ENCODE peak calls at places on chromosomes 11 and 22, in eight cellular contexts. G is lower leg skin; H is tibial nerve; J is A549; A is CD8-positive, alpha-beta T cell; N is GM12878; R is ovary; F is HCT116. V is an unnamed sample.

GRCh38 chr11:100778386-100778785 is 91.3 kb downstream of the ARHGAP42 start:
- DNase-seq in G (no peak), H (no peak), J (no peak), A (no peak), N (no peak), R (no peak), F (no peak), V (no peak)

GRCh38 chr11:66142370-66143263 is 72.5 kb downstream of the PACS1 start:
- DNase-seq in G (no peak), H (no peak), J (peak), A (no peak), N (no peak), R (no peak), F (peak), V (no peak)

GRCh38 chr22:50581950-50582561 is 593 bp downstream of the CHKB start:
- DNase-seq in G (no peak), H (no peak), J (no peak), A (no peak), N (no peak), R (no peak), F (no peak), V (no peak)

GRCh38 chr22:45084400-45084920 is 74.7 kb upstream of the PHF21B start:
- DNase-seq in G (no peak), H (no peak), J (no peak), A (no peak), N (no peak), R (no peak), F (no peak), V (no peak)

GRCh38 chr11:117143390-117143789 is 697 bp upstream of the PAFAH1B2 start:
- DNase-seq in G (peak), H (no peak), J (peak), A (no peak), N (no peak), R (peak), F (no peak), V (no peak)

GRCh38 chr22:22880645-22881044 is 7.0 kb upstream of the IGLL5 start:
- DNase-seq in G (no peak), H (no peak), J (no peak), A (peak), N (no peak), R (no peak), F (no peak), V (no peak)

GRCh38 chr22:50192056-50192824 is 6.5 kb downstream of the TRABD start:
- DNase-seq in G (no peak), H (no peak), J (no peak), A (no peak), N (no peak), R (no peak), F (no peak), V (no peak)

GRCh38 chr11:33018840-33019239 is 3.2 kb downstream of the DEPDC7 start:
- DNase-seq in G (no peak), H (no peak), J (no peak), A (no peak), N (no peak), R (no peak), F (no peak), V (no peak)

GRCh38 chr11:83007909-83008580 is 63.7 kb downstream of the RAB30 start:
- DNase-seq in G (no peak), H (no peak), J (no peak), A (no peak), N (no peak), R (peak), F (no peak), V (peak)

GRCh38 chr11:130761560-130762220 is 154.6 kb downstream of the SNX19 start:
- DNase-seq in G (no peak), H (no peak), J (no peak), A (no peak), N (no peak), R (no peak), F (no peak), V (no peak)

GRCh38 chr11:64969209-64969608 is 2.7 kb downstream of the MAJIN start:
- DNase-seq in G (no peak), H (no peak), J (peak), A (no peak), N (no peak), R (no peak), F (no peak), V (no peak)

GRCh38 chr11:88695701-88696414 is 358.3 kb upstream of the CTSC start:
- DNase-seq in G (no peak), H (no peak), J (no peak), A (no peak), N (no peak), R (no peak), F (no peak), V (no peak)

GRCh38 chr11:119432484-119433368 is 9.8 kb upstream of the THY1 start:
- DNase-seq in G (no peak), H (no peak), J (no peak), A (no peak), N (no peak), R (no peak), F (no peak), V (no peak)

GRCh38 chr11:33334627-33335026 is 77.4 kb downstream of the HIPK3 start:
- DNase-seq in G (no peak), H (no peak), J (no peak), A (no peak), N (no peak), R (no peak), F (no peak), V (no peak)

DNA sequence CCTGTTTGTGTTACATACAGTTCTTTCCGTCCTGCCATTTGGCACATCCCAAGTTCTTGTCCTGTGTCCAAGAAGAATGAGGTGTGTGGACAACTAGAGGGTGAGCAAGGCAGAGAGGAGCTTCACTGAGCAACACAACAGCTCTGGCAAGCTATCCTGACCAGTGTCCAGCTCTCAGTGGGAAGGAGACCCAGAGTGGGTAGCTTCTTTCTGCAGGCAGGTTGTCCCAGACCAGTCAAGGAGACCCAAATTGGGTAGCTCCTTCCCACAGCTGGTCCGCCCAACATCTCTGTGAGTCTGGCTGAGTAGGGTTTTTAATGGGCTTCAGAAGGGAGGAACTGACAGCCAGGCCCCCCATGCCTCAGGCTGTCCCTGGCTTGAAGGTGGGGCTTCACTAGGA is 35.2 kb upstream of the EXPH5 start:
- DNase-seq in G (no peak), H (no peak), J (no peak), A (no peak), N (no peak), R (no peak), F (no peak), V (no peak)
- TF ChIP-seq CTCF in G (no peak), H (no peak), J (no peak), A (no peak), N (no peak), R (no peak), F (no peak), V (no peak)

DNA sequence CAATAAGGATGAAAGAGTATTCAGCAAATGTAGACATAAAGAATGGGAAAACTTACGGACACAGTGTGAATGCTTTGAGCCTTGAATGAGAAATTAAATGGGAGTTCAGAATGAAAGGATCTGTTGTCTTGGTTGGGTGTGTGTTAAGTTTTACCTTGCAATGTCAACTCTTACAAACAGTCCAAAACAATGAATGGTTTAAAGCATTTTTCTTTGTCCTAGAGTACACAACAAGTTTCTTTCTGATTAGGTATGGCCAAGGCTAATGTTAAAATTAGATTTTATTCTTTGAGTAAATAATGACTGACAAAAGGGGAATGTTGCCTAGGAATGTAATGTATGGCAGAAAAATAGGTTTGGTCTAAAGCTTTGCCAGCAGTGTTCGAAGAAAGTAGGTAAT is 2.5 kb downstream of the PTS start:
- DNase-seq in G (no peak), H (no peak), J (no peak), A (no peak), N (no peak), R (no peak), F (no peak), V (no peak)
- H3K4me3 ChIP-seq in G (no peak), H (no peak), J (no peak), A (no peak), N (no peak), R (no peak), F (no peak), V (no peak)

DNA sequence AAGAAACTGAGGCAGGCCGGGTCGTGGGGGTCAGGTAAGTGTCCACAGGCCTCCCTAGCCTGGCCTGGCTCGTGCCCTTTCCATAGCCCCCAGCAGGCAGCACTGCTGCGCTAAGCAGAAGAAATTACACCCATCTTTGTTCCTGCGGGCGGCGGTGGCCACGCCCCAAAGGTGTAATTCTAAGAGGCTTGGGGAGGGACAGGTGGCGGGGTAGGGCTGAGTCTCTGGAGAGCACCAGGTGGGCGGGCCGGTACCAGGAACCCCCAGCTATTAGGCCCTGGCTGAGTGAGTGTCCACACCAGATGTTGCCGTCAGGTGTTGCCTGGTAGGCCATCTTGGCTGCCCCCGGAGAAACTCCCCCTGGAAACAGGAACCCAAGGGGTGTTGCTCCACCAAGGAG is 12.3 kb upstream of the ARAP1 start:
- DNase-seq in G (no peak), H (no peak), J (no peak), A (no peak), N (no peak), R (no peak), F (no peak), V (no peak)
- TF ChIP-seq CTCF in G (no peak), H (no peak), J (no peak), A (no peak), N (no peak), R (no peak), F (no peak), V (no peak)

GRCh38 chr22:39728236-39728860 is 157.8 kb downstream of the CACNA1I start:
- DNase-seq in G (no peak), H (no peak), J (no peak), A (peak), N (no peak), R (no peak), F (no peak), V (no peak)
- H3K4me3 ChIP-seq in G (no peak), H (no peak), J (no peak), A (no peak), N (no peak), R (no peak), F (no peak), V (no peak)

DNA sequence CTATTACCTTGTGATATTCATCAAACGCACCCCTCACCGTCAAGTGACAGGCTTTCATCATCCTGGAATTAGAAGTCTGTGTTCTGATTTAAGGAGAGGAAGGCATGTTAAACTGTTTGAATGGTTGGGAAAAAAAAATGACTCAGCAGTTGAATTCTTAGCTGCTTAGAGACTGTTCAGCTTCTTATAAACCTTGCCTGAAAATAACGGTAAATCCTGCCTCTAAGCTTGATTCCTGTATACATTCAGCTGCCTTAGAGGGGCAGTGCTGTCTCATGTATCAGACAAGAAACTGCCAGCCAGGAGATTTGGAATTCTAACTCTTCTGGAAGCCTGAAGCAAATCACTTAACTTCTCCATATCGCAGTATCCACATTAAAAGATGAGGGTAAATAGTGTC is 437.4 kb downstream of the JRKL start:
- DNase-seq in G (no peak), H (no peak), J (peak), A (no peak), N (no peak), R (no peak), F (no peak), V (no peak)
- TF ChIP-seq CTCF in G (no peak), H (no peak), J (no peak), A (no peak), N (no peak), R (no peak), F (no peak), V (no peak)

GRCh38 chr11:113505046-113505445 is 29.8 kb upstream of the DRD2 start:
- DNase-seq in G (no peak), H (no peak), J (no peak), A (no peak), N (no peak), R (no peak), F (no peak), V (no peak)

GRCh38 chr11:113507341-113507740 is 32.1 kb upstream of the DRD2 start:
- DNase-seq in G (no peak), H (no peak), J (no peak), A (no peak), N (no peak), R (no peak), F (no peak), V (no peak)

GRCh38 chr11:113505541-113506375 is 30.6 kb upstream of the DRD2 start:
- DNase-seq in G (peak), H (peak), J (peak), A (peak), N (no peak), R (no peak), F (peak), V (no peak)

GRCh38 chr11:113506893-113507292 is 31.7 kb upstream of the DRD2 start:
- DNase-seq in G (no peak), H (no peak), J (no peak), A (no peak), N (no peak), R (no peak), F (no peak), V (no peak)

DNA sequence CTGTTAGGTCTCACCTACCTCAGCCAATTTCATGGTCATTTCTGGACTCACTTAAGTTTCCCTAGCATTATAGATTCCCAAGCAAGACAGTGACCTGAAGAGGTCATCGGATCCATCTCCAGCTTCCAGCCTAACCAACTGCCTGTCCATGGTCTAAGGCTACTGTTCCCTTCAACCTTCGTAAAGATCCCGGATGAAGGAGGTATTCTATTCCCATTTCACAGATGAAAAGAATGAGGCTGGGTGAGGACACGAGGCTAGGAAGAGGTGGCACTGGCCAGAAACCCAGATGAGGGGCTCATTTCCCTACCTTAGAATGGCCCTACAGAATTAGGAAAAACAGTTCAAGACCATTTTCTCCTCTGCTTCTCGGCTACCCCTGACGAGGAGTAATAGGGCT is 31.3 kb upstream of the DRD2 start:
- DNase-seq in G (no peak), H (no peak), J (no peak), A (no peak), N (no peak), R (no peak), F (no peak), V (no peak)
- H3K4me3 ChIP-seq in G (no peak), H (no peak), J (no peak), A (no peak), N (no peak), R (no peak), F (no peak), V (no peak)

GRCh38 chr11:44939673-44940072 is 11.0 kb downstream of the TP53I11 start:
- DNase-seq in G (no peak), H (no peak), J (no peak), A (no peak), N (no peak), R (no peak), F (no peak), V (no peak)
- TF ChIP-seq CTCF in G (no peak), H (no peak), J (no peak), A (no peak), N (no peak), R (no peak), F (peak), V (no peak)